ENCODE peak calls at places on chromosomes 2 and 18, in nine cellular contexts. Y, M, K, L, C, S, T, B and R are unnamed samples.

GRCh38 chr2:101900375-101900774 is 91.4 kb upstream of the IL1R2 start:
- DNase-seq in M (no peak), T (no peak), K (no peak), L (no peak), S (no peak), C (no peak), Y (no peak), B (no peak), R (no peak)

GRCh38 chr2:191936882-191937405 is 90.1 kb upstream of the CAVIN2 start:
- DNase-seq in Y (no peak), T (no peak), B (no peak), C (no peak), L (no peak), S (no peak), K (no peak), M (no peak), R (no peak)

GRCh38 chr18:50830544-50830943 is 10.7 kb upstream of the MRO start:
- DNase-seq in S (no peak), C (no peak), B (no peak), T (no peak), Y (no peak), L (no peak), M (no peak), K (no peak), R (no peak)

GRCh38 chr2:80459028-80459427 is 154.5 kb upstream of the LRRTM1 start:
- DNase-seq in S (no peak), Y (no peak), B (no peak), K (no peak), C (no peak), L (no peak), T (no peak), M (no peak), R (no peak)

GRCh38 chr18:60017371-60017770 is 117.6 kb downstream of the PMAIP1 start:
- DNase-seq in B (no peak), Y (no peak), K (no peak), S (no peak), L (no peak), T (no peak), C (no peak), M (no peak), R (no peak)

GRCh38 chr2:187873132-187873531 is 318.9 kb upstream of the TFPI start:
- DNase-seq in B (no peak), K (no peak), C (no peak), Y (no peak), L (no peak), M (peak), T (no peak), S (no peak), R (no peak)

GRCh38 chr2:240739797-240740196 is 48.1 kb downstream of the AQP12A start:
- DNase-seq in C (no peak), L (no peak), B (no peak), T (no peak), S (no peak), K (peak), M (no peak), Y (no peak), R (no peak)

GRCh38 chr18:27500531-27500930 is 315.4 kb upstream of the CHST9 start:
- DNase-seq in S (no peak), C (no peak), Y (no peak), L (no peak), K (no peak), B (no peak), M (no peak), T (no peak), R (peak)

GRCh38 chr18:13427354-13427753 is 208.8 kb downstream of the LDLRAD4 start:
- DNase-seq in T (no peak), K (no peak), B (no peak), Y (no peak), S (no peak), C (no peak), L (no peak), M (no peak), R (no peak)

GRCh38 chr2:164495491-164496223 is 125.6 kb downstream of the GRB14 start:
- DNase-seq in L (peak), C (peak), M (peak), S (no peak), B (no peak), T (peak), Y (peak), K (no peak), R (peak)

GRCh38 chr2:38375711-38376345 is 1.2 kb downstream of the ATL2 start:
- DNase-seq in C (no peak), L (no peak), M (no peak), B (no peak), S (no peak), K (no peak), T (no peak), Y (no peak), R (no peak)

GRCh38 chr2:215427585-215427984 is 8.3 kb downstream of the FN1 start:
- DNase-seq in B (no peak), C (no peak), T (no peak), M (no peak), L (no peak), Y (no peak), K (no peak), S (no peak), R (no peak)

GRCh38 chr2:215430528-215431187 is 5.2 kb downstream of the FN1 start:
- DNase-seq in K (no peak), T (no peak), S (no peak), L (peak), M (no peak), C (no peak), B (no peak), Y (no peak), R (no peak)

GRCh38 chr2:215431290-215431689 is 4.6 kb downstream of the FN1 start:
- DNase-seq in M (no peak), B (no peak), L (no peak), S (no peak), K (no peak), Y (no peak), C (no peak), T (no peak), R (no peak)

GRCh38 chr2:215428060-215428910 is 7.6 kb downstream of the FN1 start:
- DNase-seq in B (no peak), K (no peak), L (no peak), S (no peak), T (no peak), C (no peak), Y (no peak), M (no peak), R (no peak)

GRCh38 chr2:215429424-215429823 is 6.4 kb downstream of the FN1 start:
- DNase-seq in M (no peak), Y (no peak), L (no peak), C (no peak), B (no peak), S (no peak), T (no peak), K (no peak), R (no peak)
- H3K27ac ChIP-seq in M (no peak), Y (no peak), L (no peak), C (no peak), B (no peak), S (no peak), T (no peak), K (no peak), R (no peak)

DNA sequence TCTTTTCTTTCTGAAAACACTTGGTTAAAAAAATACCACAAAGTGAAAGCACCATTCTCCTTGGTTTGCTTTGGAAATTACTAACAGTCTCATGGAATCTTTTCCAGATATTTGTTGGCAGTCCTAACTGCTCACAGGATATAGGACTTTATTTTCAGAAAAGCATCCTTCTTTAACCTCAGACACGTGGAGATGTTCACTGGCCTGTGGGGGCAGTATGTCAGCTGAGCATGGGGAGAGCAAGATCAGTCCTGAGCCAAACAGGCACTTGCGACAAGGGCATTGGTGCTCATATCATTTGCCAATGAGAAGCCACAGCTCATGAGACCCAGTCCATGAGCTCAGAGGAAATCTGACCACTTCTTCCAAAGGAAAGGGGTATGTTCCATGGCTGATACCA is 371.9 kb downstream of the NBAS start:
- DNase-seq in K (no peak), C (no peak), B (no peak), S (peak), Y (no peak), T (no peak), M (no peak), L (no peak), R (no peak)
- H3K27ac ChIP-seq in K (no peak), C (no peak), B (no peak), S (no peak), Y (no peak), T (no peak), M (no peak), L (no peak), R (no peak)

GRCh38 chr18:45772081-45772480 is 48.1 kb downstream of the SLC14A1 start:
- DNase-seq in L (no peak), Y (no peak), M (no peak), K (no peak), T (no peak), C (no peak), S (no peak), B (no peak), R (no peak)

GRCh38 chr18:45774065-45774521 is 50.1 kb downstream of the SLC14A1 start:
- DNase-seq in S (no peak), T (no peak), Y (peak), L (no peak), B (no peak), K (peak), C (no peak), M (no peak), R (no peak)

GRCh38 chr18:45777393-45777792 is 48.1 kb upstream of the SIGLEC15 start:
- DNase-seq in K (no peak), M (no peak), L (no peak), C (no peak), Y (peak), B (no peak), S (no peak), T (no peak), R (no peak)

GRCh38 chr18:45775726-45776125 is 49.7 kb upstream of the SIGLEC15 start:
- DNase-seq in C (no peak), S (no peak), L (no peak), K (no peak), B (no peak), M (no peak), Y (no peak), T (no peak), R (no peak)

GRCh38 chr18:45775241-45775676 is 50.2 kb upstream of the SIGLEC15 start:
- DNase-seq in Y (no peak), L (no peak), M (peak), K (peak), T (peak), B (peak), S (peak), C (peak), R (peak)
- H3K27ac ChIP-seq in Y (peak), L (no peak), M (peak), K (no peak), T (peak), B (peak), S (no peak), C (peak), R (no peak)

GRCh38 chr2:50347355-50348044 is 684.4 kb downstream of the NRXN1 start:
- DNase-seq in Y (no peak), S (peak), M (peak), B (no peak), T (no peak), K (no peak), L (peak), C (no peak), R (no peak)
- H3K27ac ChIP-seq in Y (no peak), S (no peak), M (peak), B (no peak), T (no peak), K (no peak), L (no peak), C (no peak), R (no peak)

DNA sequence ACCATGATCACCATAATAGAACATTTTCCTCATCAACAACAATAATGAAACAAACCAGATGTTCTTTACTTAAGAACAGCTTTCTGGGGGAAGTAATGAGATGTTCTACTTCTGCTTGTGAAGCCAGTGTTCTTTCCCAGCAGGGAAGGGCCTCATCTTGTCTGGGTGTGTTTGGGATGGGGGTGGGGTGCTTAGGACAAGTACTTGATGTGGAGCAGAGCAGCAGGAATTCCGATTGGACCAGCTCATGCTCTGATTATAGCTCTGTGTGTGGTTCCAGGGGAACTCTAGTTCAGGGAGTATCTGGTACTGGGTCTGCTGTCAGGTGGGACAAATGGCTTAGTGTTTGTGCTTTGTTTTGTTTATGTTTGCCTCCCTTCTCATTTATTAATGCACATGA is 162.9 kb upstream of the NOSTRIN start:
- DNase-seq in Y (peak), M (peak), L (peak), T (no peak), S (no peak), K (no peak), B (no peak), C (no peak), R (no peak)
- H3K27ac ChIP-seq in Y (no peak), M (peak), L (peak), T (no peak), S (no peak), K (no peak), B (no peak), C (no peak), R (no peak)

GRCh38 chr2:12487253-12488004 is 229.3 kb upstream of the TRIB2 start:
- DNase-seq in S (no peak), C (no peak), M (no peak), K (no peak), T (no peak), L (no peak), B (no peak), Y (no peak), R (no peak)
- H3K27ac ChIP-seq in S (no peak), C (no peak), M (no peak), K (peak), T (no peak), L (no peak), B (no peak), Y (no peak), R (no peak)

GRCh38 chr18:12008181-12008767 is 27.0 kb downstream of the IMPA2 start:
- DNase-seq in T (no peak), Y (no peak), B (no peak), K (no peak), M (peak), S (no peak), L (no peak), C (no peak), R (no peak)

GRCh38 chr18:12008842-12009580 is 27.7 kb downstream of the IMPA2 start:
- DNase-seq in C (no peak), K (no peak), L (no peak), B (no peak), S (no peak), T (no peak), Y (no peak), M (peak), R (no peak)

GRCh38 chr18:12005542-12006487 is 24.5 kb downstream of the IMPA2 start:
- DNase-seq in L (no peak), S (no peak), K (no peak), T (no peak), B (no peak), M (peak), Y (peak), C (no peak), R (no peak)

GRCh38 chr18:12006488-12006840 is 25.2 kb downstream of the IMPA2 start:
- DNase-seq in S (no peak), B (no peak), Y (no peak), M (no peak), K (no peak), C (no peak), T (no peak), L (no peak), R (no peak)

DNA sequence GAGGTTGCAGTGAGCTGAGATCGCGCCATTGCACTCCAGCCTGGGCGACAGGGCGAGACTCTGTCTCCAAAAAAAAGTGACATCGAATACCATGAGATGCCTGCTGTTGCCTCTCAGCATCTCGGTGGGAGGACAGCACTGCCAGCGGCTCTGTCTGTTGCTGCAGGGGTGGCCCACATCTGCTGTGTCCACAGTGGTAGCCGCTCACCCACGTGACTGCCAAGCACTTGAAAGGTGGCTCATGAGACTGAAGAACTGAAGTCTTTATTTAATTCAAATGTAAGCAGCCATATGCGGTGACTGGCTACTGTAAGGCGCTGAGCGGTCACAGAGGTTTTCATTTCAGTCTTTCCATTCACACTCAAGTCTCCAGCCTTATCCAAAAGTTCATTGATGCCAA is 25.8 kb downstream of the IMPA2 start:
- DNase-seq in B (no peak), Y (no peak), C (no peak), S (no peak), T (no peak), L (no peak), M (no peak), K (no peak), R (no peak)
- H3K27ac ChIP-seq in B (no peak), Y (no peak), C (no peak), S (no peak), T (no peak), L (no peak), M (peak), K (no peak), R (no peak)

DNA sequence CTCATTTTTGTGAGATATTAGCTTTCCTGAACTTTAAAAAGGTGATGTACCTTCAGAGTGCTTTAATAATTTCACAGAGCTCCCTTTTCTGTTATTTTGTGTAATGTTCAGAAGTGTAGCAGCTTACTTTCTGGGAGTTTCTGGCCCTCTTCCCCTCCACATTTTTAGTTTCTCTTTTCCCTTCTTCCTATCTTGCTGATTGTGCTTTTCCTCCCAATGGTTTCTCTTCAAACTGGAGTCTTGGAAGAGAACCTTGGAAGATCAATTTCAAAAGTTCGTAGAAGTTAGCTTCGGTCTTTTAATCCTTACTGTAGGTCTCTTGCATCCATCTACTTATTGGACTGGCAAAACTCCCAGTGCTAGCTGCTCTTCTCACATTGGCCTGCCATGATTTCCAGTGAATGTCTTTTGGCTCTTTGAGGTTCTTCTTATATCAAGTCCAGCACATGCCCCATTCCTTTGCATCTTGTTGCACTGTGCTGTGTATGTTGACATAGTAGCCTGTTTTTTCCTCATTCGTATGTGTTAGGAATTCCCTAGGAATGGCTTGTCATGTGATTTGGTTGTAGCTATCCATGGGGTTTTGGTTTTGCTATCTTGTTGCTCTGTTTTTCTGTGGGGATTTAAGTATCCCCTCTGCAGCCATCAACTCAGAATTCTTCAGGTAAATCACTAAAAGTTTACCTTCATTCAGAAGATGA is 7.8 kb downstream of the CCNT2 start:
- DNase-seq in T (no peak), B (no peak), C (no peak), Y (no peak), L (no peak), S (no peak), K (no peak), M (peak), R (no peak)
- H3K27ac ChIP-seq in T (no peak), B (no peak), C (no peak), Y (no peak), L (no peak), S (no peak), K (no peak), M (peak), R (no peak)